ENCODE peak calls at places on chromosomes 4 and X, in seven cellular contexts. One of them, this sample, is unnamed.

GRCh38 chr4:39067031-39067430 is 5.0 kb downstream of the KLHL5 start:
- DNase-seq in IMR-90: no peak
- DNase-seq in H9: no peak
- DNase-seq in SK-N-SH: no peak
- DNase-seq in fibroblast of lung: no peak
- DNase-seq in mammary epithelial cell: no peak
- DNase-seq in neural progenitor cell: no peak
- DNase-seq in this sample: no peak

GRCh38 chr4:119939066-119939995 is 127.3 kb downstream of the MAD2L1 start:
- DNase-seq in IMR-90: peak; percentile 66
- DNase-seq in H9: no peak
- DNase-seq in SK-N-SH: no peak
- DNase-seq in fibroblast of lung: peak; percentile 42
- DNase-seq in mammary epithelial cell: no peak
- DNase-seq in neural progenitor cell: no peak
- DNase-seq in this sample: no peak

GRCh38 chr4:26233350-26233749 is 87.5 kb upstream of the RBPJ start:
- DNase-seq in IMR-90: no peak
- DNase-seq in H9: no peak
- DNase-seq in SK-N-SH: no peak
- DNase-seq in fibroblast of lung: no peak
- DNase-seq in mammary epithelial cell: no peak
- DNase-seq in neural progenitor cell: no peak
- DNase-seq in this sample: no peak

GRCh38 chrX:29470029-29470428 is 745.3 kb upstream of the MAGEB2 start:
- DNase-seq in IMR-90: peak; percentile 76
- DNase-seq in H9: no peak
- DNase-seq in SK-N-SH: no peak
- DNase-seq in fibroblast of lung: peak; percentile 41
- DNase-seq in mammary epithelial cell: peak; percentile 35
- DNase-seq in neural progenitor cell: no peak
- DNase-seq in this sample: no peak

GRCh38 chrX:124341361-124342132 is 4.8 kb upstream of the SH2D1A start:
- DNase-seq in IMR-90: no peak
- DNase-seq in H9: no peak
- DNase-seq in SK-N-SH: no peak
- DNase-seq in fibroblast of lung: no peak
- DNase-seq in mammary epithelial cell: no peak
- DNase-seq in neural progenitor cell: no peak
- DNase-seq in this sample: no peak

GRCh38 chr4:77156912-77157858 is at the start of gene CCNG2:
- DNase-seq in IMR-90: peak; percentile 94
- DNase-seq in H9: peak; percentile 93
- DNase-seq in SK-N-SH: peak; percentile 84
- DNase-seq in fibroblast of lung: peak; percentile 97
- DNase-seq in mammary epithelial cell: peak; percentile 51
- DNase-seq in neural progenitor cell: peak; percentile 99
- DNase-seq in this sample: peak; percentile 80

GRCh38 chrX:36868592-36868991 is 139.6 kb upstream of the FAM47C start:
- DNase-seq in IMR-90: no peak
- DNase-seq in H9: no peak
- DNase-seq in SK-N-SH: no peak
- DNase-seq in fibroblast of lung: no peak
- DNase-seq in mammary epithelial cell: no peak
- DNase-seq in neural progenitor cell: no peak
- DNase-seq in this sample: no peak

GRCh38 chrX:103367502-103367901 is 8.8 kb upstream of the BEX3 start:
- DNase-seq in IMR-90: peak; percentile 52
- DNase-seq in H9: no peak
- DNase-seq in SK-N-SH: no peak
- DNase-seq in fibroblast of lung: no peak
- DNase-seq in mammary epithelial cell: peak; percentile 60
- DNase-seq in neural progenitor cell: no peak
- DNase-seq in this sample: no peak

GRCh38 chr4:140014284-140014683 is 139.7 kb downstream of the MAML3 start:
- DNase-seq in IMR-90: peak; percentile 39
- DNase-seq in H9: no peak
- DNase-seq in SK-N-SH: no peak
- DNase-seq in fibroblast of lung: peak; percentile 36
- DNase-seq in mammary epithelial cell: no peak
- DNase-seq in neural progenitor cell: no peak
- DNase-seq in this sample: no peak

GRCh38 chr4:41129128-41129754 is 85.1 kb downstream of the APBB2 start:
- DNase-seq in IMR-90: no peak
- DNase-seq in H9: no peak
- DNase-seq in SK-N-SH: no peak
- DNase-seq in fibroblast of lung: no peak
- DNase-seq in mammary epithelial cell: no peak
- DNase-seq in neural progenitor cell: no peak
- DNase-seq in this sample: no peak

GRCh38 chrX:27815209-27815608 is 7.4 kb downstream of the MAGEB10 start:
- DNase-seq in IMR-90: peak; percentile 66
- DNase-seq in H9: no peak
- DNase-seq in SK-N-SH: no peak
- DNase-seq in fibroblast of lung: peak; percentile 82
- DNase-seq in mammary epithelial cell: peak; percentile 39
- DNase-seq in neural progenitor cell: no peak
- DNase-seq in this sample: no peak

GRCh38 chr4:17722361-17722710 is 59.1 kb downstream of the FAM184B start:
- DNase-seq in IMR-90: no peak
- DNase-seq in H9: no peak
- DNase-seq in SK-N-SH: no peak
- DNase-seq in fibroblast of lung: no peak
- DNase-seq in mammary epithelial cell: no peak
- DNase-seq in neural progenitor cell: no peak
- DNase-seq in this sample: no peak

GRCh38 chrX:1242901-1243402 is 25.7 kb upstream of the CSF2RA start:
- DNase-seq in IMR-90: no peak
- DNase-seq in H9: peak; percentile 43
- DNase-seq in SK-N-SH: no peak
- DNase-seq in fibroblast of lung: no peak
- DNase-seq in mammary epithelial cell: peak; percentile 73
- DNase-seq in neural progenitor cell: no peak
- DNase-seq in this sample: peak; percentile 78

GRCh38 chr4:136812100-136812880 is 720.0 kb downstream of the PCDH18 start:
- DNase-seq in IMR-90: no peak
- DNase-seq in H9: no peak
- DNase-seq in SK-N-SH: no peak
- DNase-seq in fibroblast of lung: no peak
- DNase-seq in mammary epithelial cell: no peak
- DNase-seq in neural progenitor cell: no peak
- DNase-seq in this sample: no peak

GRCh38 chr4:8556341-8557150 is 23.6 kb upstream of the GPR78 start:
- DNase-seq in IMR-90: no peak
- DNase-seq in H9: no peak
- DNase-seq in SK-N-SH: no peak
- DNase-seq in fibroblast of lung: no peak
- DNase-seq in mammary epithelial cell: no peak
- DNase-seq in neural progenitor cell: no peak
- DNase-seq in this sample: peak; percentile 51

GRCh38 chrX:120262781-120263719 is 12.4 kb downstream of the ZBTB33 start:
- DNase-seq in IMR-90: no peak
- DNase-seq in H9: peak; percentile 55
- DNase-seq in SK-N-SH: no peak
- DNase-seq in fibroblast of lung: no peak
- DNase-seq in mammary epithelial cell: no peak
- DNase-seq in neural progenitor cell: no peak
- DNase-seq in this sample: no peak

GRCh38 chr4:41507292-41507933 is 30.5 kb upstream of the LIMCH1 start:
- DNase-seq in IMR-90: no peak
- DNase-seq in H9: no peak
- DNase-seq in SK-N-SH: no peak
- DNase-seq in fibroblast of lung: peak; percentile 67
- DNase-seq in mammary epithelial cell: no peak
- DNase-seq in neural progenitor cell: no peak
- DNase-seq in this sample: no peak

DNA sequence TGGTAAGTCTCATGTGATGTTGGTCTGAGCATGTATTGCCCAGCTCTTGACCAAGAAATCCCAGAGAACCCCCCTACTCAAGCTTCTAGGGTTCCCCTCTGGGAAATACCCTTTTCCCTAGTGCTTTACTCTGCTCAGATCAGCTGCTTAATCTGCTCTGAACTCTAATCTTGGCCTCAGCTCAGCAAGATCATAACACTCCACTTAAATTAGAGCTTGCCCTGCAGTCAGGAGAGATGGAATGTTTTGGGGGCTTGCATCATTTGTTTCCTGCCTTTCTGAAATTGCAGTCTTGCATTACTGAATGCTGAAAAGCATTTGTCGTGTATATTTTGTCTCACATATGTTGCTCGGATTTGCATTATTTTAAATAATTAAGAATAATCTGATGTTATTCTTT is 1153.6 kb downstream of the FSTL5 start:
- DNase-seq in IMR-90: no peak
- DNase-seq in H9: no peak
- DNase-seq in SK-N-SH: no peak
- DNase-seq in fibroblast of lung: no peak
- DNase-seq in mammary epithelial cell: no peak
- DNase-seq in neural progenitor cell: no peak
- DNase-seq in this sample: no peak
- H3K9me3 ChIP-seq in IMR-90: no peaks in the 10 kb centered on the region
- H3K9me3 ChIP-seq in H9: no peaks in the 10 kb centered on the region
- H3K9me3 ChIP-seq in SK-N-SH: no peaks in the 10 kb centered on the region
- H3K9me3 ChIP-seq in fibroblast of lung: no peaks in the 10 kb centered on the region
- H3K9me3 ChIP-seq in mammary epithelial cell: no peaks in the 10 kb centered on the region
- H3K9me3 ChIP-seq in neural progenitor cell: no peaks in the 10 kb centered on the region
- H3K9me3 ChIP-seq in this sample: no peaks in the 10 kb centered on the region

GRCh38 chrX:37883196-37883595 is 35.8 kb upstream of the DYNLT3 start:
- DNase-seq in IMR-90: peak; percentile 38
- DNase-seq in H9: no peak
- DNase-seq in SK-N-SH: no peak
- DNase-seq in fibroblast of lung: no peak
- DNase-seq in mammary epithelial cell: peak; percentile 35
- DNase-seq in neural progenitor cell: no peak
- DNase-seq in this sample: no peak
- H3K4me2 ChIP-seq in IMR-90: no peak overlapping the region
- H3K4me2 ChIP-seq in H9: no peak overlapping the region
- H3K4me2 ChIP-seq in SK-N-SH: no peak overlapping the region
- H3K4me2 ChIP-seq in fibroblast of lung: no peak overlapping the region
- H3K4me2 ChIP-seq in mammary epithelial cell: peak overlapping the region; percentile 7
- H3K4me2 ChIP-seq in neural progenitor cell: no peak overlapping the region
- H3K4me2 ChIP-seq in this sample: no peak overlapping the region

GRCh38 chr4:173272314-173272713 is 61.8 kb downstream of the HMGB2 start:
- DNase-seq in IMR-90: no peak
- DNase-seq in H9: no peak
- DNase-seq in SK-N-SH: no peak
- DNase-seq in fibroblast of lung: no peak
- DNase-seq in mammary epithelial cell: no peak
- DNase-seq in neural progenitor cell: no peak
- DNase-seq in this sample: no peak

GRCh38 chr4:173275150-173275549 is 59.0 kb downstream of the HMGB2 start:
- DNase-seq in IMR-90: no peak
- DNase-seq in H9: no peak
- DNase-seq in SK-N-SH: no peak
- DNase-seq in fibroblast of lung: no peak
- DNase-seq in mammary epithelial cell: no peak
- DNase-seq in neural progenitor cell: no peak
- DNase-seq in this sample: no peak

GRCh38 chr4:173274744-173275143 is 59.4 kb downstream of the HMGB2 start:
- DNase-seq in IMR-90: no peak
- DNase-seq in H9: no peak
- DNase-seq in SK-N-SH: no peak
- DNase-seq in fibroblast of lung: no peak
- DNase-seq in mammary epithelial cell: no peak
- DNase-seq in neural progenitor cell: no peak
- DNase-seq in this sample: no peak

GRCh38 chr4:173273956-173274355 is 60.2 kb downstream of the HMGB2 start:
- DNase-seq in IMR-90: peak; percentile 67
- DNase-seq in H9: no peak
- DNase-seq in SK-N-SH: no peak
- DNase-seq in fibroblast of lung: no peak
- DNase-seq in mammary epithelial cell: no peak
- DNase-seq in neural progenitor cell: no peak
- DNase-seq in this sample: no peak

GRCh38 chr4:173272987-173273386 is 61.2 kb downstream of the HMGB2 start:
- DNase-seq in IMR-90: peak; percentile 86
- DNase-seq in H9: no peak
- DNase-seq in SK-N-SH: no peak
- DNase-seq in fibroblast of lung: peak; percentile 61
- DNase-seq in mammary epithelial cell: peak; percentile 25
- DNase-seq in neural progenitor cell: no peak
- DNase-seq in this sample: no peak
- H4K20me1 ChIP-seq in IMR-90: no peaks in the 10 kb centered on the region
- H4K20me1 ChIP-seq in H9: no peaks in the 10 kb centered on the region
- H4K20me1 ChIP-seq in SK-N-SH: no peaks in the 10 kb centered on the region
- H4K20me1 ChIP-seq in fibroblast of lung: no peaks in the 10 kb centered on the region
- H4K20me1 ChIP-seq in mammary epithelial cell: no peaks in the 10 kb centered on the region
- H4K20me1 ChIP-seq in neural progenitor cell: no peaks in the 10 kb centered on the region
- H4K20me1 ChIP-seq in this sample: no peaks in the 10 kb centered on the region

DNA sequence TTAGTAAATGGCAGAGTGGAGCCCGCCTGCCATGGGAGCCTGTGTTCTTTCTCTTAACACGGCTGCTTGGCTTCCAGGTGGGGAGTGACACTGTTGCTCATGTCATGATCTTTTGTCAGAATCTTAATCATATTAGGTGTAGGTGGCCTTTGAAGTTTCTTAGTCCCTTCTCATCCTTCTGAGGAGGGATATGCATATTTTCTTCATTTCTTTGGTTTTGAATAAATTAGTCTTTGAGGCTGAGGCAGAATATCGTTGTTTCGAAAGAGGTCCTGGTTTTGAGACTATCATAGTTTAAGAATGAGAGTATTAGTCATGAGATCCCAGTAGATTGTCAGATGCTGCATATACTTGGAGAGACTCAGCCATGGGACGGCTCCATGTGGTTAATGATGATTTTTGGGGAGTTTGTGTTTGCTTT is 28.9 kb downstream of the SNX25 start:
- DNase-seq in IMR-90: peak; percentile 84
- DNase-seq in H9: no peak
- DNase-seq in SK-N-SH: no peak
- DNase-seq in fibroblast of lung: peak; percentile 84
- DNase-seq in mammary epithelial cell: no peak
- DNase-seq in neural progenitor cell: no peak
- DNase-seq in this sample: no peak
- H3K9me3 ChIP-seq in IMR-90: no peaks in the 10 kb centered on the region
- H3K9me3 ChIP-seq in H9: no peaks in the 10 kb centered on the region
- H3K9me3 ChIP-seq in SK-N-SH: no peaks in the 10 kb centered on the region
- H3K9me3 ChIP-seq in fibroblast of lung: no peaks in the 10 kb centered on the region
- H3K9me3 ChIP-seq in mammary epithelial cell: peaks cover 6% of the 10 kb centered on the region
- H3K9me3 ChIP-seq in neural progenitor cell: peaks cover 9% of the 10 kb centered on the region
- H3K9me3 ChIP-seq in this sample: peaks cover 3% of the 10 kb centered on the region

GRCh38 chrX:115408736-115409390 is 119.3 kb downstream of the LUZP4 start:
- DNase-seq in IMR-90: peak; percentile 40
- DNase-seq in H9: no peak
- DNase-seq in SK-N-SH: no peak
- DNase-seq in fibroblast of lung: peak; percentile 70
- DNase-seq in mammary epithelial cell: no peak
- DNase-seq in neural progenitor cell: no peak
- DNase-seq in this sample: no peak
- H3K4me2 ChIP-seq in IMR-90: peak overlapping the region; percentile 22
- H3K4me2 ChIP-seq in H9: no peak overlapping the region
- H3K4me2 ChIP-seq in SK-N-SH: no peak overlapping the region
- H3K4me2 ChIP-seq in fibroblast of lung: no peak overlapping the region
- H3K4me2 ChIP-seq in mammary epithelial cell: no peak overlapping the region
- H3K4me2 ChIP-seq in neural progenitor cell: no peak overlapping the region
- H3K4me2 ChIP-seq in this sample: no peak overlapping the region